ENCODE peak calls at places on chromosomes 3 and 15, in five cellular contexts. F, N, H, L and D are unnamed samples.
A peak's percentile ranks its signal among the peaks of the same experiment; 100 is the strongest.

GRCh38 chr3:71172951-71173350 is 410.6 kb downstream of the FOXP1 start:
- DNase-seq in L (no peak), F (no peak), H (peak; percentile 83), N (no peak), D (no peak)

GRCh38 chr15:57109005-57109404 is 190.6 kb downstream of the TCF12 start:
- DNase-seq in F (no peak), H (no peak), L (no peak), N (no peak), D (no peak)

GRCh38 chr3:123286308-123287023 is 84.7 kb downstream of the SEC22A start:
- DNase-seq in H (peak; percentile 76), F (peak; percentile 72), L (peak; percentile 40), N (no peak), D (no peak)

GRCh38 chr3:56812749-56813655 is 11.3 kb upstream of the ARHGEF3 start:
- DNase-seq in N (no peak), H (peak; percentile 48), F (peak; percentile 5), L (no peak), D (no peak)

GRCh38 chr15:81327526-81327925 is 3.6 kb upstream of the STARD5 start:
- DNase-seq in L (no peak), H (peak; percentile 96), F (peak; percentile 58), N (no peak), D (no peak)

GRCh38 chr3:14505001-14505802 is 34.9 kb downstream of the GRIP2 start:
- DNase-seq in F (no peak), L (no peak), H (no peak), N (no peak), D (no peak)

GRCh38 chr3:178778579-178778978 is 242.3 kb downstream of the KCNMB2 start:
- DNase-seq in N (no peak), H (no peak), F (no peak), L (no peak), D (no peak)

GRCh38 chr3:165521131-165521871 is 315.9 kb downstream of the BCHE start:
- DNase-seq in N (no peak), F (no peak), L (no peak), H (no peak), D (no peak)

GRCh38 chr15:41772720-41773331 is 1.5 kb upstream of the MAPKBP1 start:
- DNase-seq in L (peak; percentile 46), N (no peak), F (peak; percentile 65), H (peak; percentile 73), D (no peak)

GRCh38 chr3:184773341-184774186 is 38.4 kb upstream of the VPS8 start:
- DNase-seq in F (no peak), N (peak; percentile 74), H (no peak), L (no peak), D (no peak)

GRCh38 chr3:127045435-127046045 is 62.6 kb downstream of the PLXNA1 start:
- DNase-seq in F (no peak), L (no peak), H (no peak), N (no peak), D (no peak)

GRCh38 chr3:143668924-143669790 is 179.1 kb downstream of the SLC9A9 start:
- DNase-seq in L (no peak), N (no peak), H (no peak), F (no peak), D (no peak)

GRCh38 chr15:94631608-94632007 is 400.2 kb downstream of the MCTP2 start:
- DNase-seq in L (no peak), H (no peak), N (no peak), F (no peak), D (no peak)

GRCh38 chr15:36415643-36416042 is 163.8 kb upstream of the CDIN1 start:
- DNase-seq in L (no peak), H (peak; percentile 91), N (no peak), F (peak; percentile 71), D (no peak)

GRCh38 chr3:105827959-105828358 is 40.9 kb downstream of the CBLB start:
- DNase-seq in F (peak; percentile 93), L (peak; percentile 51), H (peak; percentile 96), N (no peak), D (no peak)

GRCh38 chr15:99454941-99455795 is 110.6 kb upstream of the MEF2A start:
- DNase-seq in N (peak; percentile 95), H (peak; percentile 95), L (peak; percentile 90), F (peak; percentile 96), D (peak; percentile 98)

GRCh38 chr3:139506792-139507191 is 30.5 kb upstream of the RBP2 start:
- DNase-seq in L (peak; percentile 9), F (no peak), H (no peak), N (no peak), D (no peak)

GRCh38 chr3:57890874-57891273 is 117.3 kb upstream of the FLNB start:
- DNase-seq in H (peak; percentile 15), N (no peak), L (no peak), F (no peak), D (no peak)

GRCh38 chr3:195849322-195850074 is 37.8 kb upstream of the MUC4 start:
- DNase-seq in L (peak; percentile 38), N (no peak), H (no peak), F (no peak), D (no peak)

GRCh38 chr3:14513566-14514322 is 26.4 kb downstream of the GRIP2 start:
- DNase-seq in H (no peak), L (no peak), N (peak; percentile 66), F (no peak), D (peak; percentile 32)

GRCh38 chr3:144638009-144638408 is 666.4 kb downstream of the DIPK2A start:
- DNase-seq in F (no peak), N (no peak), H (no peak), L (no peak), D (no peak)

GRCh38 chr3:69368129-69368741 is 17.7 kb downstream of the FRMD4B start:
- DNase-seq in N (no peak), H (no peak), L (no peak), F (peak; percentile 61), D (no peak)

GRCh38 chr3:94101860-94102259 is 39.0 kb downstream of the NSUN3 start:
- DNase-seq in N (no peak), L (no peak), H (peak; percentile 55), F (peak; percentile 8), D (no peak)